ENCODE peak calls at places on chromosomes 4 and X, in four cellular contexts. One of them, this sample, is unnamed.
A peak's percentile ranks its signal among the peaks of the same experiment; 100 is the strongest.

GRCh38 chr4:104489731-104490095 is 5.0 kb downstream of the CXXC4 start:
- DNase-seq in M059J: no peak
- DNase-seq in GM13976: no peak
- DNase-seq in CD4-positive, alpha-beta T cell: no peak
- DNase-seq in this sample: no peak

GRCh38 chr4:85741421-85741820 is 266.5 kb downstream of the ARHGAP24 start:
- DNase-seq in M059J: no peak
- DNase-seq in GM13976: no peak
- DNase-seq in CD4-positive, alpha-beta T cell: no peak
- DNase-seq in this sample: no peak

GRCh38 chr4:182495986-182496385 is 252.8 kb downstream of the TENM3 start:
- DNase-seq in M059J: no peak
- DNase-seq in GM13976: no peak
- DNase-seq in CD4-positive, alpha-beta T cell: no peak
- DNase-seq in this sample: no peak

GRCh38 chr4:184168406-184169019 is 49.2 kb downstream of the ENPP6 start:
- DNase-seq in M059J: peak; percentile 42
- DNase-seq in GM13976: peak; percentile 89
- DNase-seq in CD4-positive, alpha-beta T cell: peak; percentile 21
- DNase-seq in this sample: peak; percentile 22

GRCh38 chr4:145819246-145820181 is 119.1 kb downstream of the ZNF827 start:
- DNase-seq in M059J: no peak
- DNase-seq in GM13976: no peak
- DNase-seq in CD4-positive, alpha-beta T cell: no peak
- DNase-seq in this sample: no peak

GRCh38 chrX:103356023-103356798 is at the start of gene TCEAL9:
- DNase-seq in M059J: peak; percentile 85
- DNase-seq in GM13976: no peak
- DNase-seq in CD4-positive, alpha-beta T cell: no peak
- DNase-seq in this sample: no peak

GRCh38 chr4:142846105-142846728 is at the start of gene INPP4B:
- DNase-seq in M059J: peak; percentile 67
- DNase-seq in GM13976: peak; percentile 36
- DNase-seq in CD4-positive, alpha-beta T cell: peak; percentile 23
- DNase-seq in this sample: peak; percentile 31

GRCh38 chr4:37803348-37803973 is 23.0 kb upstream of the PGM2 start:
- DNase-seq in M059J: peak; percentile 67
- DNase-seq in GM13976: peak; percentile 26
- DNase-seq in CD4-positive, alpha-beta T cell: no peak
- DNase-seq in this sample: no peak

GRCh38 chr4:183449193-183449888 is 4.9 kb downstream of the CDKN2AIP start:
- DNase-seq in M059J: peak; percentile 74
- DNase-seq in GM13976: no peak
- DNase-seq in CD4-positive, alpha-beta T cell: no peak
- DNase-seq in this sample: no peak

GRCh38 chr4:7415927-7416686 is 18.6 kb downstream of the PSAPL1 start:
- DNase-seq in M059J: no peak
- DNase-seq in GM13976: no peak
- DNase-seq in CD4-positive, alpha-beta T cell: no peak
- DNase-seq in this sample: no peak

GRCh38 chrX:110395877-110396276 is 37.2 kb downstream of the RTL9 start:
- DNase-seq in M059J: peak; percentile 59
- DNase-seq in GM13976: no peak
- DNase-seq in CD4-positive, alpha-beta T cell: no peak
- DNase-seq in this sample: no peak

GRCh38 chr4:93002240-93002639 is 698.5 kb downstream of the GRID2 start:
- DNase-seq in M059J: no peak
- DNase-seq in GM13976: no peak
- DNase-seq in CD4-positive, alpha-beta T cell: no peak
- DNase-seq in this sample: no peak

GRCh38 chr4:17719106-17719505 is 62.3 kb downstream of the FAM184B start:
- DNase-seq in M059J: peak; percentile 6
- DNase-seq in GM13976: no peak
- DNase-seq in CD4-positive, alpha-beta T cell: no peak
- DNase-seq in this sample: no peak

GRCh38 chr4:5158825-5159224 is 107.5 kb downstream of the STK32B start:
- DNase-seq in M059J: no peak
- DNase-seq in GM13976: no peak
- DNase-seq in CD4-positive, alpha-beta T cell: no peak
- DNase-seq in this sample: no peak

GRCh38 chr4:112516401-112517066 is 554 bp upstream of the NEUROG2 start:
- DNase-seq in M059J: peak; percentile 24
- DNase-seq in GM13976: peak; percentile 79
- DNase-seq in CD4-positive, alpha-beta T cell: no peak
- DNase-seq in this sample: no peak

GRCh38 chr4:74675673-74676279 is 118.5 kb downstream of the BTC start:
- DNase-seq in M059J: peak; percentile 69
- DNase-seq in GM13976: peak; percentile 24
- DNase-seq in CD4-positive, alpha-beta T cell: no peak
- DNase-seq in this sample: no peak

GRCh38 chr4:67332627-67333026 is 212.7 kb downstream of the CENPC start:
- DNase-seq in M059J: peak; percentile 4
- DNase-seq in GM13976: no peak
- DNase-seq in CD4-positive, alpha-beta T cell: no peak
- DNase-seq in this sample: no peak

GRCh38 chrX:81528041-81528440 is 326.1 kb downstream of the SH3BGRL start:
- DNase-seq in M059J: no peak
- DNase-seq in GM13976: no peak
- DNase-seq in CD4-positive, alpha-beta T cell: no peak
- DNase-seq in this sample: no peak

GRCh38 chr4:138609943-138610350 is 367.8 kb upstream of the SLC7A11 start:
- DNase-seq in M059J: peak; percentile 77
- DNase-seq in GM13976: peak; percentile 32
- DNase-seq in CD4-positive, alpha-beta T cell: no peak
- DNase-seq in this sample: no peak

GRCh38 chrX:153600032-153600373 is 1.1 kb upstream of the CCNQ start:
- DNase-seq in M059J: peak; percentile 36
- DNase-seq in GM13976: no peak
- DNase-seq in CD4-positive, alpha-beta T cell: no peak
- DNase-seq in this sample: no peak

GRCh38 chr4:145681956-145682355 is 2.0 kb downstream of the C4orf51 start:
- DNase-seq in M059J: no peak
- DNase-seq in GM13976: no peak
- DNase-seq in CD4-positive, alpha-beta T cell: no peak
- DNase-seq in this sample: no peak

GRCh38 chrX:103730746-103731508 is 20.2 kb downstream of the TMEM31 start:
- DNase-seq in M059J: peak; percentile 38
- DNase-seq in GM13976: no peak
- DNase-seq in CD4-positive, alpha-beta T cell: no peak
- DNase-seq in this sample: no peak

GRCh38 chr4:81152839-81153713 is 61.9 kb downstream of the PRKG2 start:
- DNase-seq in M059J: no peak
- DNase-seq in GM13976: no peak
- DNase-seq in CD4-positive, alpha-beta T cell: no peak
- DNase-seq in this sample: no peak

GRCh38 chr4:38365748-38366310 is 298.2 kb upstream of the KLF3 start:
- DNase-seq in M059J: no peak
- DNase-seq in GM13976: no peak
- DNase-seq in CD4-positive, alpha-beta T cell: no peak
- DNase-seq in this sample: no peak

GRCh38 chr4:14117575-14118228 is 490.2 kb upstream of the BOD1L1 start:
- DNase-seq in M059J: no peak
- DNase-seq in GM13976: no peak
- DNase-seq in CD4-positive, alpha-beta T cell: no peak
- DNase-seq in this sample: no peak

GRCh38 chrX:118251251-118251650 is 94.7 kb upstream of the WDR44 start:
- DNase-seq in M059J: peak; percentile 63
- DNase-seq in GM13976: no peak
- DNase-seq in CD4-positive, alpha-beta T cell: no peak
- DNase-seq in this sample: no peak

GRCh38 chr4:41394362-41394960 is 137.7 kb downstream of the UCHL1 start:
- DNase-seq in M059J: peak; percentile 73
- DNase-seq in GM13976: no peak
- DNase-seq in CD4-positive, alpha-beta T cell: no peak
- DNase-seq in this sample: no peak

This sample was measured in CD8-positive, alpha-beta memory T cell.